ENCODE peak calls at places on chromosomes 3 and 15, in ten cellular contexts. N, J, W, R, B, G, L, A, P and V are unnamed samples.

GRCh38 chr3:38960042-38960622 is 91.6 kb downstream of the SCN11A start:
- DNase-seq in N (no peak), J (no peak), W (no peak), R (no peak), B (no peak), G (no peak), L (no peak), A (no peak), P (no peak), V (no peak)

GRCh38 chr3:192336286-192336685 is 391.1 kb downstream of the FGF12 start:
- DNase-seq in N (no peak), J (no peak), W (no peak), R (no peak), B (no peak), G (no peak), L (no peak), A (no peak), P (no peak), V (no peak)

GRCh38 chr3:37599186-37599585 is 262.5 kb upstream of the CTDSPL start:
- DNase-seq in N (no peak), J (no peak), W (no peak), R (no peak), B (no peak), G (peak; percentile 16), L (peak; percentile 48), A (no peak), P (peak; percentile 69), V (no peak)

GRCh38 chr3:12708584-12709192 is 44.8 kb upstream of the RAF1 start:
- DNase-seq in N (peak; percentile 93), J (no peak), W (no peak), R (no peak), B (no peak), G (peak; percentile 76), L (peak; percentile 34), A (no peak), P (peak; percentile 88), V (peak; percentile 83)

GRCh38 chr3:98906230-98906629 is 4.7 kb upstream of the DCBLD2 start:
- DNase-seq in N (peak; percentile 55), J (no peak), W (no peak), R (no peak), B (peak; percentile 67), G (peak; percentile 74), L (no peak), A (no peak), P (no peak), V (peak; percentile 92)

GRCh38 chr3:172279191-172279640 is 169.0 kb downstream of the GHSR start:
- DNase-seq in N (no peak), J (no peak), W (no peak), R (no peak), B (peak; percentile 29), G (no peak), L (no peak), A (no peak), P (no peak), V (no peak)

GRCh38 chr15:54273928-54274327 is 295.7 kb downstream of the UNC13C start:
- DNase-seq in N (no peak), J (peak; percentile 8), W (no peak), R (no peak), B (no peak), G (no peak), L (no peak), A (no peak), P (no peak), V (peak; percentile 3)

GRCh38 chr15:84582583-84583157 is 18.1 kb upstream of the ZSCAN2 start:
- DNase-seq in N (peak; percentile 88), J (no peak), W (no peak), R (no peak), B (no peak), G (peak; percentile 42), L (no peak), A (no peak), P (no peak), V (no peak)

GRCh38 chr3:181530584-181530983 is 181.1 kb upstream of the SOX2 start:
- DNase-seq in N (no peak), J (no peak), W (no peak), R (no peak), B (no peak), G (no peak), L (no peak), A (no peak), P (no peak), V (no peak)

GRCh38 chr3:6079518-6080179 is 781.3 kb upstream of the GRM7 start:
- DNase-seq in N (no peak), J (no peak), W (no peak), R (no peak), B (no peak), G (no peak), L (no peak), A (no peak), P (no peak), V (no peak)

GRCh38 chr15:82139823-82140268 is 94.0 kb upstream of the MEX3B start:
- DNase-seq in N (peak; percentile 36), J (peak; percentile 28), W (peak; percentile 38), R (no peak), B (peak; percentile 65), G (peak; percentile 58), L (no peak), A (no peak), P (no peak), V (peak; percentile 58)

GRCh38 chr3:141618103-141618502 is 120.0 kb upstream of the RNF7 start:
- DNase-seq in N (no peak), J (no peak), W (no peak), R (no peak), B (no peak), G (no peak), L (no peak), A (no peak), P (no peak), V (no peak)

GRCh38 chr3:30548605-30549004 is 57.8 kb upstream of the TGFBR2 start:
- DNase-seq in N (peak; percentile 32), J (peak; percentile 32), W (no peak), R (peak; percentile 23), B (no peak), G (peak; percentile 56), L (no peak), A (no peak), P (no peak), V (no peak)

GRCh38 chr3:45796902-45797637 is 734 bp upstream of the SLC6A20 start:
- DNase-seq in N (no peak), J (no peak), W (no peak), R (no peak), B (no peak), G (no peak), L (no peak), A (no peak), P (no peak), V (no peak)
- H3K4me3 ChIP-seq in N (no peak overlapping the region), J (no peak overlapping the region), W (no peak overlapping the region), R (no peak overlapping the region), B (no peak overlapping the region), G (no peak overlapping the region), L (peak overlapping the region; percentile 53), A (no peak overlapping the region), P (no peak overlapping the region), V (peak overlapping the region; percentile 51)

DNA sequence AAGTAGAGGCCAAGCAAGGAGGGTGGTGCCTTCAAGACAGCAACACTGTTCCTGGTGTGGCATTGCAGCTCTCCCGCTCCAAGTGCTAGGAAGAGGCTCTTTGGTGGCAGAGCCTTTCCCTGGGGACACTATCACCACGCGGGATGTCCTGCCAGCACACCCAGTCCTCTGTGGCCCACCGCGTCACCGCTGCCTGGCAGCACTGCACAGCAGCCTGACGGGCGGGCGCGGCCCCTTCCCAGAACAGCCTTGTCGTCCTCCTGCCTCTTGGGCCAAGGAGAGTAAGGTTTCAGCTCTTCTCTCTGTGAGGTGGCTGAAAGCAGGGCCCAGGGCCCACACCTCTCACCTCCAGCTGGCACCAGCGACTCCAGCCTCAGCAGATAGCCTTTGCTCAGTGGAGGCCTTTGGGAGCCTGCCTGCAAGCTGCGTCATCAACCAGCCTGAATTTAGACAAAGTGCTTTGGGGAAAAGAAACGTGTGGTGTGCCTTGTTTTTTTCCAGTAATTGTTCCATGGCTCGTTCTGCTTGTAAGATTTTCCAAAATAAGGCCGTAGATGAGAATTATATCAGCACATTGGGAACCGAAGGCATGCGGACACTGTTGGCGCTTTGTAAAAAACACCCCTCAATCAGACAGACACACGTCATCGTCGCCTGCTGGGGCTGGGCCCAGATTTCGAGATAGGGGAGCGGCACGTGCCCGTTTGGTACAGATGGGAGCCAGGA is 65.0 kb downstream of the AAGAB start:
- DNase-seq in N (no peak), J (no peak), W (no peak), R (no peak), B (no peak), G (no peak), L (peak; percentile 87), A (no peak), P (peak; percentile 93), V (no peak)
- H3K36me3 ChIP-seq in N (peaks cover 25% of the 10 kb centered on the region), J (peaks cover 34% of the 10 kb centered on the region), W (peaks cover 30% of the 10 kb centered on the region), R (peaks cover 77% of the 10 kb centered on the region), B (peaks cover 92% of the 10 kb centered on the region), G (peaks cover 44% of the 10 kb centered on the region), L (peaks cover 2% of the 10 kb centered on the region), A (peaks cover 41% of the 10 kb centered on the region), P (no peaks in the 10 kb centered on the region), V (peaks cover 44% of the 10 kb centered on the region)

GRCh38 chr15:77528290-77528967 is 104.3 kb downstream of the LINGO1 start:
- DNase-seq in N (no peak), J (peak; percentile 51), W (no peak), R (no peak), B (no peak), G (no peak), L (no peak), A (peak; percentile 33), P (peak; percentile 13), V (no peak)

GRCh38 chr15:77527164-77527778 is 105.4 kb downstream of the LINGO1 start:
- DNase-seq in N (peak; percentile 24), J (peak; percentile 55), W (no peak), R (no peak), B (peak; percentile 63), G (no peak), L (peak; percentile 54), A (peak; percentile 54), P (peak; percentile 34), V (peak; percentile 77)

GRCh38 chr15:77528968-77529319 is 103.8 kb downstream of the LINGO1 start:
- DNase-seq in N (no peak), J (peak; percentile 81), W (no peak), R (no peak), B (no peak), G (no peak), L (no peak), A (peak; percentile 33), P (peak; percentile 36), V (no peak)

GRCh38 chr15:77526582-77527163 is 106.0 kb downstream of the HMG20A start:
- DNase-seq in N (no peak), J (no peak), W (no peak), R (no peak), B (no peak), G (no peak), L (no peak), A (peak; percentile 23), P (peak; percentile 27), V (no peak)

GRCh38 chr15:77527831-77528231 is 104.9 kb downstream of the LINGO1 start:
- DNase-seq in N (no peak), J (no peak), W (no peak), R (no peak), B (no peak), G (no peak), L (peak; percentile 51), A (peak; percentile 38), P (peak; percentile 33), V (no peak)
- H3K4me3 ChIP-seq in N (no peak overlapping the region), J (no peak overlapping the region), W (no peak overlapping the region), R (no peak overlapping the region), B (no peak overlapping the region), G (no peak overlapping the region), L (no peak overlapping the region), A (no peak overlapping the region), P (no peak overlapping the region), V (no peak overlapping the region)

DNA sequence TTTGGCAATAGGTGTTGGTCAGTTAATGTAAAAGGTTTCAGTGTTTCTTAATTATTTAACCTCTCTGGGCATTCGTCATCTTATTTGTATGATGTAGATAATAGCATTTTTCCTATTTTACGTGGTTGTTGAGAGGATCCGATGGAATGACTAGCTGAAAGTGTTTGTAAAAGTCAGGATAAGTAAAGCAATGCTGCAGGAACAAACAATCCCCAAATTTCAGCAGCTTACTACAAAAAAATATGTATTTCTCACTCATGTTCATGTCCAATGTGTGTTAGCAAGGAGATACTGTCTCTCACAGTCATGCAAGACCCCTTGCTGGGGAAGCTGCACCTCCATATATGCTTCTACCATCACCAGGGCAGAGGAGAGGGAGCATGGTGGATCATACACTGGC is 38.7 kb downstream of the CEMIP start:
- DNase-seq in N (no peak), J (no peak), W (no peak), R (no peak), B (no peak), G (no peak), L (no peak), A (no peak), P (no peak), V (no peak)
- H3K36me3 ChIP-seq in N (no peaks in the 10 kb centered on the region), J (no peaks in the 10 kb centered on the region), W (no peaks in the 10 kb centered on the region), R (no peaks in the 10 kb centered on the region), B (no peaks in the 10 kb centered on the region), G (no peaks in the 10 kb centered on the region), L (no peaks in the 10 kb centered on the region), A (no peaks in the 10 kb centered on the region), P (no peaks in the 10 kb centered on the region), V (no peaks in the 10 kb centered on the region)